ENCODE peak calls at places on chromosomes 6 and 20, in nine cellular contexts. W is tibial artery; B is esophagus muscularis mucosa; F is BJ; U is type B pancreatic cell; Q is CD8-positive, alpha-beta T cell; A is osteocyte; V is BE2C; L is CD4-positive, alpha-beta T cell. P is an unnamed sample.

GRCh38 chr6:3764516-3765333 is 13.2 kb upstream of the PXDC1 start:
- DNase-seq in W (no peak), U (no peak), Q (no peak), F (no peak), L (no peak), B (no peak), A (no peak), V (no peak), P (no peak)

GRCh38 chr6:22653980-22654610 is 84.7 kb downstream of the HDGFL1 start:
- DNase-seq in F (no peak), A (no peak), Q (no peak), L (no peak), U (no peak), B (no peak), W (no peak), V (no peak), P (no peak)

GRCh38 chr20:10501377-10501776 is 66.3 kb downstream of the SLX4IP start:
- DNase-seq in F (no peak), A (no peak), B (no peak), V (no peak), U (no peak), L (no peak), Q (no peak), W (no peak), P (no peak)

GRCh38 chr6:15399651-15400470 is 154.0 kb downstream of the JARID2 start:
- DNase-seq in U (no peak), V (peak), F (peak), A (peak), L (no peak), Q (no peak), B (peak), W (peak), P (no peak)

GRCh38 chr6:129488313-129488712 is 221.7 kb downstream of the ARHGAP18 start:
- DNase-seq in W (no peak), F (no peak), B (no peak), Q (no peak), V (no peak), L (no peak), U (no peak), A (no peak), P (no peak)

GRCh38 chr20:37378785-37379598 is 33.1 kb downstream of the SRC start:
- DNase-seq in L (no peak), U (no peak), B (no peak), Q (no peak), A (no peak), F (no peak), V (peak), W (peak), P (no peak)

GRCh38 chr6:133814235-133814634 is 74.7 kb upstream of the TCF21 start:
- DNase-seq in L (no peak), B (no peak), A (no peak), V (no peak), W (no peak), Q (no peak), F (no peak), U (no peak), P (no peak)

GRCh38 chr20:8021541-8022269 is 2.1 kb upstream of the TMX4 start:
- DNase-seq in W (no peak), L (no peak), Q (no peak), A (no peak), B (no peak), F (no peak), V (peak), U (no peak), P (no peak)

GRCh38 chr20:49323622-49324238 is 45.9 kb upstream of the ZNFX1 start:
- DNase-seq in U (no peak), W (no peak), A (no peak), V (no peak), B (no peak), L (no peak), F (peak), Q (no peak), P (peak)

GRCh38 chr6:146990821-146991798 is 213.1 kb upstream of the STXBP5 start:
- DNase-seq in W (no peak), F (no peak), Q (no peak), A (no peak), L (no peak), V (no peak), U (no peak), B (no peak), P (no peak)

GRCh38 chr6:150535818-150536220 is 63.9 kb upstream of the PLEKHG1 start:
- DNase-seq in V (no peak), B (no peak), F (no peak), L (no peak), A (no peak), U (no peak), W (no peak), Q (no peak), P (no peak)

GRCh38 chr6:119476554-119476953 is 127.0 kb upstream of the MAN1A1 start:
- DNase-seq in A (no peak), U (no peak), W (no peak), L (no peak), F (no peak), B (no peak), Q (no peak), V (no peak), P (peak)

GRCh38 chr6:109056661-109057060 is 38.0 kb downstream of the SESN1 start:
- DNase-seq in U (no peak), V (no peak), L (no peak), A (no peak), W (no peak), Q (no peak), F (no peak), B (no peak), P (no peak)

GRCh38 chr6:52293067-52293466 is 8.5 kb upstream of the MCM3 start:
- DNase-seq in B (no peak), F (no peak), Q (no peak), W (no peak), U (no peak), L (no peak), V (peak), A (no peak), P (no peak)

GRCh38 chr6:14661188-14661587 is 543.6 kb downstream of the CD83 start:
- DNase-seq in W (no peak), V (no peak), B (no peak), Q (no peak), U (no peak), A (no peak), L (peak), F (no peak), P (peak)

GRCh38 chr6:48135352-48136084 is 24.5 kb upstream of the PTCHD4 start:
- DNase-seq in L (no peak), A (no peak), W (no peak), B (no peak), U (no peak), V (no peak), F (peak), Q (no peak), P (no peak)

GRCh38 chr20:49292010-49292409 is 14.2 kb upstream of the ZNFX1 start:
- DNase-seq in Q (no peak), W (no peak), L (no peak), F (no peak), A (no peak), B (no peak), U (no peak), V (no peak), P (no peak)

GRCh38 chr6:70108230-70108629 is 194.7 kb downstream of the COL9A1 start:
- DNase-seq in L (no peak), A (no peak), U (no peak), F (no peak), Q (no peak), W (no peak), B (no peak), V (no peak), P (peak)

GRCh38 chr20:45456632-45457031 is 12.9 kb upstream of the WFDC2 start:
- DNase-seq in A (no peak), W (no peak), V (no peak), L (no peak), B (no peak), F (no peak), Q (no peak), U (no peak), P (peak)

GRCh38 chr6:107735906-107736635 is 88.0 kb downstream of the SCML4 start:
- DNase-seq in L (no peak), U (no peak), B (peak), W (no peak), V (no peak), A (no peak), F (no peak), Q (no peak), P (no peak)

GRCh38 chr6:5260111-5260620 is 584 bp downstream of the LYRM4 start:
- DNase-seq in Q (peak), B (no peak), A (no peak), U (peak), V (peak), W (no peak), L (peak), F (no peak), P (peak)

GRCh38 chr6:41228616-41229015 is 467 bp downstream of the TREML4 start:
- DNase-seq in F (no peak), W (no peak), B (peak), L (no peak), V (no peak), Q (no peak), A (peak), U (no peak), P (no peak)

GRCh38 chr6:155186052-155186658 is 77.7 kb upstream of the CLDN20 start:
- DNase-seq in W (no peak), Q (no peak), F (no peak), L (no peak), V (no peak), B (no peak), U (no peak), A (no peak), P (peak)

GRCh38 chr20:15515706-15516105 is 1057.5 kb downstream of the KIF16B start:
- DNase-seq in U (no peak), B (no peak), W (no peak), Q (no peak), L (no peak), A (no peak), F (no peak), V (no peak), P (no peak)

GRCh38 chr6:23272536-23272935 is 703.2 kb downstream of the HDGFL1 start:
- DNase-seq in A (no peak), B (no peak), W (no peak), U (no peak), Q (no peak), V (no peak), F (no peak), L (no peak), P (no peak)

GRCh38 chr6:103183831-103184411 is 1675.8 kb downstream of the HACE1 start:
- DNase-seq in A (no peak), U (no peak), Q (no peak), W (no peak), F (no peak), L (no peak), B (no peak), V (no peak), P (no peak)

GRCh38 chr6:166625356-166625755 is 1.7 kb downstream of the RPS6KA2 start:
- DNase-seq in V (no peak), B (no peak), L (no peak), W (no peak), Q (no peak), F (no peak), U (no peak), A (peak), P (no peak)

GRCh38 chr20:47753571-47754120 is 31.6 kb downstream of the SULF2 start:
- DNase-seq in L (no peak), F (no peak), U (no peak), B (no peak), A (no peak), W (no peak), V (peak), Q (no peak), P (no peak)

GRCh38 chr6:35007016-35007415 is 118.0 kb downstream of the ANKS1A start:
- DNase-seq in W (no peak), V (no peak), Q (no peak), L (no peak), B (no peak), A (no peak), U (no peak), F (no peak), P (no peak)

DNA sequence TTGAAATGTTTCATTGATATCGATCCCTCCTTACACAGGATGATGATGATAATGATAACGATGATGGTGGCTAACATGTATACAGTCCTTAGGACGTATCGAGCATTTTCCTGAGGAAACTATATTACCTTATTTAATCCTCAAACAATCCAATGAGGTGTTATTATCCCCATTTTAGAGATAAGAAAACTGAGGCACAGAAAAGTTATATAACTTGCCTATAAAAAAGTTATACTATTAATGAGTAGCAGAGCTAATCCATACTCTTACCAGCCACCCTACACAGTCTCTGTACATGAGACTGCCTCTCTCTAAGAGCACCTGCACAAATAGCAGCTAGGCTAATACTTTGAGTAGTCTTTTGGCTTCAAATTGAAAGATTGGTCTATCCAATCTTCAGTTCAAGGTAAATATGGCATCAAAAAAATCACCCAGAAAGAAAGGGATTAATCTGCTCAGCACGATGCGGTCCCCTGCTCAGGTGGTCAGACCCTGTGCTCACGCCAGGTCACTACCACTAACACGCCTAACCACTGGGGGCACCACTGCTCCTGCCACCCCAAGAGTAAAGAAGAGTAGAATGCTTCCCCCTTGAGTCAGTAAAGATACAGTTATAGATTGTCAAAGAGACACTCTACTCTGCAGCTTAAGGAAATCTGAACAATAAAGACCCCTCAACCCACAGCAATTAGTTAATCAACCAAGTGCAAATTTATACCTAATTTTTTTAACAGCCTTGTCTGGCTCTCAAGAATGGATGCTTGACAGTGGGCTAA is 15.0 kb downstream of the GABBR1 start:
- DNase-seq in U (no peak), L (no peak), V (no peak), A (no peak), W (no peak), B (no peak), F (no peak), Q (no peak), P (no peak)
- TF ChIP-seq CTCF in U (peak), L (no peak), V (peak), A (peak), W (no peak), B (peak), F (peak), Q (no peak), P (peak)

GRCh38 chr6:169520104-169520503 is 181.7 kb downstream of the WDR27 start:
- DNase-seq in B (no peak), Q (no peak), V (no peak), W (no peak), F (no peak), U (no peak), L (no peak), A (no peak), P (no peak)
- TF ChIP-seq CTCF in B (peak), Q (no peak), V (no peak), W (peak), F (peak), U (peak), L (no peak), A (peak), P (peak)

DNA sequence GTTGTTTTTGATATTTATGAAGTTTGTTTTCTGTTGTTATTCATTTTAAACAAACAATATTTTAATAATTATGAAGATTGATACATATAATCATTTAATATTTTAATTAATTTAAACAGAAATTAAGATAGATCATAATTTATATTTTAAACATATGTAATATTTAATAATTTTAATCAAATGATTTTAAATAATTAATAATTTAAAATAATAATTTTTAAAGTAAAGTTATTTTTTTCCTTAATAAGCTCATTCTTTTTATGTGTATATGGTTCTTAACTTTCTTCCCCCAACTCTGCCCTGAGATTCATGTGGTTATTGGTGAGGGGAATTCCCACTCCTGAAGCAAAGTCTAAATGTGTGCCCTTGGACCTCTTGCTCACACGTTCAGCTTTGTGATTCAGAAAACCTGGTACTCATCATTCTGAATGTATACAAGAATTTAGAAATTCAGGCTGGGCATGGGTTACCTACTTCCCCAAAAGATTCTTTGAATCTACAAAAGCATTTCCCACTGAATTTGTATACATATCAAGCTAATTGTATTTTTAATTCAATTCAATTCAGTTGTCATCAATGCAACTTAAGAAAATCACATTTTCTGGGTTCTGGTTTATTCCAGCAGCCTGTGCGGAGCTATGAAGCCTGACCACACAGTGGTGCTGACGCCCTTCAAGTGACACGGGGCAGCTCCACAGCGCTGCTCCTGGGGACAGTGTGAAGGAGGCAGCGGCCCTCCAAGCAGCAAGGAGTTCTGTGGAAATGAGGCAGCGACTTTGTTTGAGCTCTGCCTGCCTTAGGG is 168.9 kb upstream of the UST start:
- DNase-seq in U (no peak), W (peak), L (no peak), Q (peak), B (peak), A (peak), V (peak), F (no peak), P (peak)
- TF ChIP-seq CTCF in U (peak), W (peak), L (peak), Q (peak), B (peak), A (peak), V (peak), F (peak), P (peak)

GRCh38 chr6:153976921-153977693 is 61.9 kb upstream of the OPRM1 start:
- DNase-seq in B (no peak), L (no peak), Q (no peak), U (no peak), F (no peak), A (peak), V (peak), W (no peak), P (no peak)
- TF ChIP-seq CTCF in B (no peak), L (no peak), Q (no peak), U (no peak), F (no peak), A (peak), V (peak), W (no peak), P (no peak)

GRCh38 chr6:37058084-37058586 is 52.7 kb downstream of the FGD2 start:
- DNase-seq in W (no peak), Q (no peak), L (no peak), U (no peak), B (no peak), F (no peak), A (no peak), V (no peak), P (no peak)

GRCh38 chr6:37061157-37061804 is 55.8 kb downstream of the FGD2 start:
- DNase-seq in F (no peak), U (no peak), V (no peak), L (no peak), Q (no peak), W (no peak), A (no peak), B (no peak), P (no peak)

GRCh38 chr6:37060195-37060559 is 54.7 kb downstream of the FGD2 start:
- DNase-seq in Q (no peak), U (no peak), B (no peak), F (no peak), W (no peak), V (no peak), L (no peak), A (no peak), P (no peak)

GRCh38 chr6:37057678-37058077 is 52.2 kb downstream of the FGD2 start:
- DNase-seq in V (no peak), L (no peak), U (no peak), F (no peak), B (no peak), A (no peak), Q (no peak), W (no peak), P (no peak)

GRCh38 chr6:37059344-37060194 is 54.1 kb downstream of the FGD2 start:
- DNase-seq in V (peak), B (no peak), L (no peak), W (peak), Q (no peak), A (peak), U (no peak), F (peak), P (no peak)
- TF ChIP-seq CTCF in V (peak), B (peak), L (no peak), W (peak), Q (no peak), A (peak), U (peak), F (peak), P (no peak)